ENCODE peak calls at places on chromosomes 6 and 20, in four cellular contexts. One of them, this sample, is unnamed.

GRCh38 chr20:44613575-44613974 is 31.2 kb downstream of the PKIG start:
- DNase-seq in stimulated activated CD4-positive, alpha-beta T cell treated with anti-CD3 and anti-CD28 coated beads, TNF-alpha, amount 100 ng/mL, for 1 hour: no peak
- DNase-seq in right cardiac atrium: no peak
- DNase-seq in epithelial cell of proximal tubule: no peak
- DNase-seq in this sample: no peak

GRCh38 chr6:130943738-130944137 is 116.5 kb downstream of the SMLR1 start:
- DNase-seq in stimulated activated CD4-positive, alpha-beta T cell treated with anti-CD3 and anti-CD28 coated beads, TNF-alpha, amount 100 ng/mL, for 1 hour: no peak
- DNase-seq in epithelial cell of proximal tubule: no peak
- DNase-seq in right cardiac atrium: no peak
- DNase-seq in this sample: peak

GRCh38 chr20:32902456-32903420 is 44.0 kb downstream of the EFCAB8 start:
- DNase-seq in epithelial cell of proximal tubule: no peak
- DNase-seq in right cardiac atrium: peak
- DNase-seq in stimulated activated CD4-positive, alpha-beta T cell treated with anti-CD3 and anti-CD28 coated beads, TNF-alpha, amount 100 ng/mL, for 1 hour: peak
- DNase-seq in this sample: peak

GRCh38 chr6:158174514-158174913 is 6.4 kb downstream of the GTF2H5 start:
- DNase-seq in stimulated activated CD4-positive, alpha-beta T cell treated with anti-CD3 and anti-CD28 coated beads, TNF-alpha, amount 100 ng/mL, for 1 hour: no peak
- DNase-seq in epithelial cell of proximal tubule: no peak
- DNase-seq in right cardiac atrium: no peak
- DNase-seq in this sample: no peak

GRCh38 chr6:100370265-100370664 is 94.5 kb downstream of the SIM1 start:
- DNase-seq in right cardiac atrium: no peak
- DNase-seq in epithelial cell of proximal tubule: no peak
- DNase-seq in stimulated activated CD4-positive, alpha-beta T cell treated with anti-CD3 and anti-CD28 coated beads, TNF-alpha, amount 100 ng/mL, for 1 hour: no peak
- DNase-seq in this sample: no peak

GRCh38 chr6:129501401-129502051 is 208.5 kb downstream of the ARHGAP18 start:
- DNase-seq in right cardiac atrium: peak
- DNase-seq in epithelial cell of proximal tubule: peak
- DNase-seq in stimulated activated CD4-positive, alpha-beta T cell treated with anti-CD3 and anti-CD28 coated beads, TNF-alpha, amount 100 ng/mL, for 1 hour: no peak
- DNase-seq in this sample: peak

GRCh38 chr6:90676516-90676915 is 89.6 kb upstream of the MAP3K7 start:
- DNase-seq in stimulated activated CD4-positive, alpha-beta T cell treated with anti-CD3 and anti-CD28 coated beads, TNF-alpha, amount 100 ng/mL, for 1 hour: no peak
- DNase-seq in epithelial cell of proximal tubule: no peak
- DNase-seq in right cardiac atrium: no peak
- DNase-seq in this sample: no peak

GRCh38 chr20:53872561-53873248 is 197.7 kb downstream of the BCAS1 start:
- DNase-seq in epithelial cell of proximal tubule: no peak
- DNase-seq in right cardiac atrium: no peak
- DNase-seq in stimulated activated CD4-positive, alpha-beta T cell treated with anti-CD3 and anti-CD28 coated beads, TNF-alpha, amount 100 ng/mL, for 1 hour: no peak
- DNase-seq in this sample: no peak

GRCh38 chr6:122116912-122117663 is 282.4 kb upstream of the HSF2 start:
- DNase-seq in right cardiac atrium: no peak
- DNase-seq in stimulated activated CD4-positive, alpha-beta T cell treated with anti-CD3 and anti-CD28 coated beads, TNF-alpha, amount 100 ng/mL, for 1 hour: no peak
- DNase-seq in epithelial cell of proximal tubule: no peak
- DNase-seq in this sample: no peak

GRCh38 chr6:14881399-14881798 is 364.5 kb upstream of the JARID2 start:
- DNase-seq in right cardiac atrium: no peak
- DNase-seq in stimulated activated CD4-positive, alpha-beta T cell treated with anti-CD3 and anti-CD28 coated beads, TNF-alpha, amount 100 ng/mL, for 1 hour: no peak
- DNase-seq in epithelial cell of proximal tubule: peak
- DNase-seq in this sample: no peak

GRCh38 chr6:88870728-88871330 is 92.6 kb downstream of the RNGTT start:
- DNase-seq in right cardiac atrium: no peak
- DNase-seq in stimulated activated CD4-positive, alpha-beta T cell treated with anti-CD3 and anti-CD28 coated beads, TNF-alpha, amount 100 ng/mL, for 1 hour: no peak
- DNase-seq in epithelial cell of proximal tubule: peak
- DNase-seq in this sample: peak

GRCh38 chr6:96626749-96627353 is 63.9 kb downstream of the FHL5 start:
- DNase-seq in right cardiac atrium: no peak
- DNase-seq in epithelial cell of proximal tubule: peak
- DNase-seq in stimulated activated CD4-positive, alpha-beta T cell treated with anti-CD3 and anti-CD28 coated beads, TNF-alpha, amount 100 ng/mL, for 1 hour: no peak
- DNase-seq in this sample: no peak

GRCh38 chr6:50007821-50008220 is 14.0 kb downstream of the DEFB110 start:
- DNase-seq in epithelial cell of proximal tubule: no peak
- DNase-seq in right cardiac atrium: no peak
- DNase-seq in stimulated activated CD4-positive, alpha-beta T cell treated with anti-CD3 and anti-CD28 coated beads, TNF-alpha, amount 100 ng/mL, for 1 hour: no peak
- DNase-seq in this sample: no peak

GRCh38 chr20:47642118-47642517 is 140.4 kb downstream of the NCOA3 start:
- DNase-seq in right cardiac atrium: no peak
- DNase-seq in epithelial cell of proximal tubule: no peak
- DNase-seq in stimulated activated CD4-positive, alpha-beta T cell treated with anti-CD3 and anti-CD28 coated beads, TNF-alpha, amount 100 ng/mL, for 1 hour: no peak
- DNase-seq in this sample: no peak

GRCh38 chr6:140857734-140858380 is 1274.9 kb upstream of the GJE1 start:
- DNase-seq in epithelial cell of proximal tubule: peak
- DNase-seq in stimulated activated CD4-positive, alpha-beta T cell treated with anti-CD3 and anti-CD28 coated beads, TNF-alpha, amount 100 ng/mL, for 1 hour: no peak
- DNase-seq in right cardiac atrium: no peak
- DNase-seq in this sample: no peak

GRCh38 chr6:21634582-21634981 is 41.0 kb downstream of the SOX4 start:
- DNase-seq in stimulated activated CD4-positive, alpha-beta T cell treated with anti-CD3 and anti-CD28 coated beads, TNF-alpha, amount 100 ng/mL, for 1 hour: no peak
- DNase-seq in epithelial cell of proximal tubule: peak
- DNase-seq in right cardiac atrium: no peak
- DNase-seq in this sample: no peak

GRCh38 chr6:157806496-157807215 is 16.4 kb upstream of the SNX9 start:
- DNase-seq in stimulated activated CD4-positive, alpha-beta T cell treated with anti-CD3 and anti-CD28 coated beads, TNF-alpha, amount 100 ng/mL, for 1 hour: no peak
- DNase-seq in epithelial cell of proximal tubule: no peak
- DNase-seq in right cardiac atrium: no peak
- DNase-seq in this sample: no peak

GRCh38 chr6:55643868-55644267 is 64.9 kb upstream of the HMGCLL1 start:
- DNase-seq in stimulated activated CD4-positive, alpha-beta T cell treated with anti-CD3 and anti-CD28 coated beads, TNF-alpha, amount 100 ng/mL, for 1 hour: no peak
- DNase-seq in epithelial cell of proximal tubule: no peak
- DNase-seq in right cardiac atrium: no peak
- DNase-seq in this sample: no peak

GRCh38 chr20:63168861-63169260 is 47.1 kb downstream of the YTHDF1 start:
- DNase-seq in epithelial cell of proximal tubule: no peak
- DNase-seq in stimulated activated CD4-positive, alpha-beta T cell treated with anti-CD3 and anti-CD28 coated beads, TNF-alpha, amount 100 ng/mL, for 1 hour: no peak
- DNase-seq in right cardiac atrium: peak
- DNase-seq in this sample: no peak